ENCODE peak calls at places on chromosomes 1 and 21, in eight cellular contexts. P is psoas muscle; K is AG04449; Q is neural crest cell; R is type B pancreatic cell; D is lung; B is MCF 10A; H is CD8-positive, alpha-beta T cell. O is an unnamed sample.

GRCh38 chr21:27564684-27565280 is 597.9 kb upstream of the ADAMTS5 start:
- DNase-seq in K (no peak), B (peak; percentile 51), D (no peak), P (no peak), Q (peak; percentile 25), H (no peak), R (no peak), O (no peak)

GRCh38 chr1:75126611-75127101 is 7.5 kb upstream of the LHX8 start:
- DNase-seq in D (no peak), K (no peak), H (no peak), B (no peak), R (no peak), Q (no peak), P (no peak), O (no peak)

GRCh38 chr21:33560965-33561364 is 18.1 kb downstream of the SON start:
- DNase-seq in H (no peak), Q (no peak), P (no peak), K (no peak), R (no peak), B (no peak), D (no peak), O (no peak)

GRCh38 chr1:50231209-50231608 is 122.5 kb downstream of the ELAVL4 start:
- DNase-seq in H (no peak), R (no peak), D (no peak), B (no peak), Q (no peak), K (no peak), P (no peak), O (no peak)

GRCh38 chr1:235327559-235328270 is at the start of gene ARID4B:
- DNase-seq in Q (peak; percentile 66), K (no peak), D (no peak), P (peak; percentile 91), B (no peak), H (no peak), R (peak; percentile 82), O (no peak)

GRCh38 chr1:119101563-119101962 is 38.9 kb downstream of the WARS2 start:
- DNase-seq in Q (no peak), B (peak; percentile 54), P (no peak), R (no peak), K (peak; percentile 33), H (no peak), D (no peak), O (no peak)

GRCh38 chr1:222105393-222105737 is 363.5 kb upstream of the DUSP10 start:
- DNase-seq in K (no peak), H (no peak), Q (no peak), P (no peak), R (no peak), D (no peak), B (no peak), O (no peak)

GRCh38 chr1:221458430-221459156 is 283.3 kb downstream of the DUSP10 start:
- DNase-seq in P (no peak), B (peak; percentile 66), R (no peak), H (no peak), D (no peak), K (peak; percentile 64), Q (no peak), O (no peak)

GRCh38 chr1:244296447-244296846 is 155.3 kb downstream of the ADSS2 start:
- DNase-seq in P (no peak), R (no peak), H (no peak), Q (no peak), B (no peak), K (no peak), D (no peak), O (no peak)

DNA sequence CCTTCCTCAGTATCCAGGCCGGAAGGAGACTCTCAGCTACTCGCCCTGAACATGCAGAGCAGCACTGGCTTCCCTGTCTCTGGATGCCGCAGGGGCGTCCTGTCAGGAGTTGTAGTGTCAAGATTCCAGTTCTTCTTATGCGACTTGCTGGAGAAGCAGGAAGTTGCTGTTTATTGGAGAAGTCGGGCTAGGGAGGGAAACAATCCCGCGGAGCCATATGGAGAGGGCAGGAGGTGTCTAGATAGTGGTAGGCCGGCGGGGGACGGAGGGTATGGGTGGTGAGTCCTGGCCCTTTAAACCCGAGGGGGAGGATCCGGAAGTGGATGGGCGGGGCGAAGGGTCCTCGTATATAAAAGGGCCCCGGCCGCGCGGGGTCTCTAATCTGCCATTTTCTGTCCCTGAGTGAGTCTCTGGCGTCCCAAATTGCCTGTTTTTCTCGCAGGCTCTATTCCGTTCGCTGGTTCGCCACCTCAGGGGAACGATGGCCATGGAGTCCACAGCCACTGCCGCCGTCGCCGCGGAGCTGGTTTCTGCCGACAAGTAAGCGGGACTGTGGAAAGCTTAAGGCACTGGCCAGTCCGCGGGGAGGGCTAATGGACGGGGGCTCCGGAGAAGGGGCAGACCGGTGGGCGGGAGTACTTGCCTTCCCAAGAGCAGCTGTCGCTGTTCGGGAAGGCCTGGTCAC is at the start of gene NASP:
- DNase-seq in R (peak; percentile 92), D (peak; percentile 91), P (peak; percentile 93), B (peak; percentile 91), K (no peak), Q (peak; percentile 95), H (peak; percentile 88), O (peak; percentile 88)
- TF ChIP-seq CTCF in R (no peak), D (no peak), P (no peak), B (no peak), K (no peak), Q (no peak), H (no peak), O (no peak)

GRCh38 chr1:113451710-113452109 is 61.4 kb downstream of the MAGI3 start:
- DNase-seq in P (no peak), R (no peak), B (peak; percentile 5), K (no peak), H (no peak), D (no peak), Q (no peak), O (no peak)

GRCh38 chr1:113452921-113453770 is 62.8 kb downstream of the MAGI3 start:
- DNase-seq in R (no peak), D (no peak), H (no peak), K (no peak), P (no peak), B (peak; percentile 65), Q (no peak), O (peak; percentile 14)

GRCh38 chr1:113456967-113457366 is 66.7 kb downstream of the MAGI3 start:
- DNase-seq in D (peak; percentile 32), H (no peak), K (peak; percentile 87), B (peak; percentile 96), Q (no peak), R (no peak), P (no peak), O (no peak)

GRCh38 chr1:113455374-113455773 is 65.1 kb downstream of the MAGI3 start:
- DNase-seq in D (no peak), K (no peak), H (no peak), Q (no peak), R (no peak), P (no peak), B (no peak), O (no peak)

GRCh38 chr1:113453771-113454083 is 63.4 kb downstream of the MAGI3 start:
- DNase-seq in D (no peak), K (no peak), R (no peak), P (no peak), Q (no peak), B (no peak), H (no peak), O (no peak)
- TF ChIP-seq CTCF in D (no peak), K (no peak), R (no peak), P (no peak), Q (no peak), B (peak; percentile 5), H (no peak), O (no peak)

GRCh38 chr1:63777286-63777685 is 3.5 kb downstream of the ROR1 start:
- DNase-seq in H (no peak), Q (no peak), B (no peak), D (no peak), K (no peak), P (no peak), R (no peak), O (no peak)
- TF ChIP-seq CTCF in H (no peak), Q (no peak), B (no peak), D (no peak), K (no peak), P (no peak), R (peak; percentile 20), O (no peak)

GRCh38 chr1:225209153-225209552 is 218.7 kb downstream of the LBR start:
- DNase-seq in B (no peak), D (no peak), H (no peak), R (no peak), Q (no peak), K (no peak), P (no peak), O (no peak)
- TF ChIP-seq CTCF in B (no peak), D (no peak), H (no peak), R (no peak), Q (no peak), K (no peak), P (no peak), O (no peak)

DNA sequence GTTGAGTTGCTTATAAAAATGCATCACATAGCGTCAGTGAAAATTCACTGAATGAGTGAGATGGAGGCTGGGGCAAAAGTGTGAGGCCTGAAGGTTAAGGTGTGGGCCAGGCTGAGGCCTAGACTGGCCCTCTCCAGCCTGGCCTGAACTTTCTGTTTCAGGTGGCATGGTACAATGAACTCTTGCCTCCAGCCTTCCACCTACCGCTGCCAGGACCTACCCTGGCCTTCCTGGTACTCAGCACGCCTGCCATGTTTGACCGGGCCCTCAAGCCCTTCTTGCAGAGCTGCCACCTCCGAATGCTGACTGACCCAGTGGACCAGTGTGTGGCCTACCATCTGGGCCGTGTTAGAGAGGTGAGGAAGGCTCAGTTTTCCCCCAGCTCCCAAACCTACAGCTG is 7.1 kb downstream of the MMACHC start:
- DNase-seq in H (no peak), R (no peak), D (no peak), B (no peak), Q (no peak), P (no peak), K (no peak), O (no peak)
- TF ChIP-seq CTCF in H (no peak), R (no peak), D (no peak), B (no peak), Q (no peak), P (no peak), K (no peak), O (no peak)

GRCh38 chr1:85502625-85503083 is 37.7 kb upstream of the DDAH1 start:
- DNase-seq in H (no peak), R (no peak), D (peak; percentile 61), B (peak; percentile 79), P (no peak), K (no peak), Q (peak; percentile 40), O (no peak)
- TF ChIP-seq CTCF in H (no peak), R (peak; percentile 76), D (peak; percentile 23), B (peak; percentile 43), P (peak; percentile 53), K (peak; percentile 34), Q (peak; percentile 78), O (peak; percentile 17)

O was measured in GM13977.